ENCODE peak calls at places on chromosomes 12 and 14, in six cellular contexts. One of them, this sample, is unnamed.

GRCh38 chr12:107027304-107028053 is 40.5 kb upstream of the MTERF2 start:
- DNase-seq in naive thymus-derived CD4-positive, alpha-beta T cell: peak
- DNase-seq in CD8-positive, alpha-beta T cell: no peak
- DNase-seq in activated CD4-positive, alpha-beta T cell treated with anti-CD3 and anti-CD28 coated beads, Interleukin-2, amount 50 U/mL, for 1 hour: no peak
- DNase-seq in NCI-H748 treated with DMSO at 0.1 percent for 48 hours: no peak
- DNase-seq in mammary epithelial cell: peak
- DNase-seq in this sample: no peak

GRCh38 chr14:49194067-49194466 is 392.1 kb downstream of the RPS29 start:
- DNase-seq in mammary epithelial cell: no peak
- DNase-seq in NCI-H748 treated with DMSO at 0.1 percent for 48 hours: no peak
- DNase-seq in naive thymus-derived CD4-positive, alpha-beta T cell: no peak
- DNase-seq in CD8-positive, alpha-beta T cell: no peak
- DNase-seq in activated CD4-positive, alpha-beta T cell treated with anti-CD3 and anti-CD28 coated beads, Interleukin-2, amount 50 U/mL, for 1 hour: no peak
- DNase-seq in this sample: no peak

GRCh38 chr12:27644446-27644845 is 51.8 kb upstream of the REP15 start:
- DNase-seq in mammary epithelial cell: no peak
- DNase-seq in activated CD4-positive, alpha-beta T cell treated with anti-CD3 and anti-CD28 coated beads, Interleukin-2, amount 50 U/mL, for 1 hour: no peak
- DNase-seq in NCI-H748 treated with DMSO at 0.1 percent for 48 hours: no peak
- DNase-seq in CD8-positive, alpha-beta T cell: no peak
- DNase-seq in naive thymus-derived CD4-positive, alpha-beta T cell: no peak
- DNase-seq in this sample: no peak

GRCh38 chr14:96091149-96091693 is 52.1 kb downstream of the C14orf132 start:
- DNase-seq in CD8-positive, alpha-beta T cell: no peak
- DNase-seq in activated CD4-positive, alpha-beta T cell treated with anti-CD3 and anti-CD28 coated beads, Interleukin-2, amount 50 U/mL, for 1 hour: no peak
- DNase-seq in NCI-H748 treated with DMSO at 0.1 percent for 48 hours: no peak
- DNase-seq in naive thymus-derived CD4-positive, alpha-beta T cell: no peak
- DNase-seq in mammary epithelial cell: no peak
- DNase-seq in this sample: no peak

GRCh38 chr12:82682326-82682725 is 4.4 kb upstream of the TMTC2 start:
- DNase-seq in naive thymus-derived CD4-positive, alpha-beta T cell: no peak
- DNase-seq in activated CD4-positive, alpha-beta T cell treated with anti-CD3 and anti-CD28 coated beads, Interleukin-2, amount 50 U/mL, for 1 hour: no peak
- DNase-seq in NCI-H748 treated with DMSO at 0.1 percent for 48 hours: no peak
- DNase-seq in CD8-positive, alpha-beta T cell: no peak
- DNase-seq in mammary epithelial cell: no peak
- DNase-seq in this sample: no peak

GRCh38 chr14:34465069-34465859 is 3.2 kb upstream of the SPTSSA start:
- DNase-seq in activated CD4-positive, alpha-beta T cell treated with anti-CD3 and anti-CD28 coated beads, Interleukin-2, amount 50 U/mL, for 1 hour: no peak
- DNase-seq in NCI-H748 treated with DMSO at 0.1 percent for 48 hours: no peak
- DNase-seq in mammary epithelial cell: no peak
- DNase-seq in naive thymus-derived CD4-positive, alpha-beta T cell: no peak
- DNase-seq in CD8-positive, alpha-beta T cell: no peak
- DNase-seq in this sample: no peak

GRCh38 chr14:77036484-77037337 is 8.2 kb upstream of the IRF2BPL start:
- DNase-seq in CD8-positive, alpha-beta T cell: no peak
- DNase-seq in naive thymus-derived CD4-positive, alpha-beta T cell: no peak
- DNase-seq in activated CD4-positive, alpha-beta T cell treated with anti-CD3 and anti-CD28 coated beads, Interleukin-2, amount 50 U/mL, for 1 hour: no peak
- DNase-seq in mammary epithelial cell: no peak
- DNase-seq in NCI-H748 treated with DMSO at 0.1 percent for 48 hours: peak
- DNase-seq in this sample: no peak

GRCh38 chr12:114917307-114917706 is 233.3 kb upstream of the TBX3 start:
- DNase-seq in activated CD4-positive, alpha-beta T cell treated with anti-CD3 and anti-CD28 coated beads, Interleukin-2, amount 50 U/mL, for 1 hour: no peak
- DNase-seq in NCI-H748 treated with DMSO at 0.1 percent for 48 hours: no peak
- DNase-seq in mammary epithelial cell: no peak
- DNase-seq in CD8-positive, alpha-beta T cell: no peak
- DNase-seq in naive thymus-derived CD4-positive, alpha-beta T cell: no peak
- DNase-seq in this sample: no peak

GRCh38 chr12:59891180-59891579 is 295.4 kb downstream of the SLC16A7 start:
- DNase-seq in CD8-positive, alpha-beta T cell: no peak
- DNase-seq in NCI-H748 treated with DMSO at 0.1 percent for 48 hours: no peak
- DNase-seq in mammary epithelial cell: no peak
- DNase-seq in naive thymus-derived CD4-positive, alpha-beta T cell: no peak
- DNase-seq in activated CD4-positive, alpha-beta T cell treated with anti-CD3 and anti-CD28 coated beads, Interleukin-2, amount 50 U/mL, for 1 hour: no peak
- DNase-seq in this sample: no peak

GRCh38 chr12:73991138-73991537 is 546.5 kb upstream of the ATXN7L3B start:
- DNase-seq in activated CD4-positive, alpha-beta T cell treated with anti-CD3 and anti-CD28 coated beads, Interleukin-2, amount 50 U/mL, for 1 hour: no peak
- DNase-seq in CD8-positive, alpha-beta T cell: no peak
- DNase-seq in NCI-H748 treated with DMSO at 0.1 percent for 48 hours: no peak
- DNase-seq in naive thymus-derived CD4-positive, alpha-beta T cell: no peak
- DNase-seq in mammary epithelial cell: no peak
- DNase-seq in this sample: no peak

GRCh38 chr14:95303107-95303506 is 16.6 kb downstream of the CLMN start:
- DNase-seq in NCI-H748 treated with DMSO at 0.1 percent for 48 hours: no peak
- DNase-seq in activated CD4-positive, alpha-beta T cell treated with anti-CD3 and anti-CD28 coated beads, Interleukin-2, amount 50 U/mL, for 1 hour: no peak
- DNase-seq in CD8-positive, alpha-beta T cell: no peak
- DNase-seq in mammary epithelial cell: no peak
- DNase-seq in naive thymus-derived CD4-positive, alpha-beta T cell: no peak
- DNase-seq in this sample: no peak

GRCh38 chr12:51960488-51960887 is 9.0 kb downstream of the ACVR1B start:
- DNase-seq in naive thymus-derived CD4-positive, alpha-beta T cell: no peak
- DNase-seq in mammary epithelial cell: no peak
- DNase-seq in CD8-positive, alpha-beta T cell: no peak
- DNase-seq in NCI-H748 treated with DMSO at 0.1 percent for 48 hours: no peak
- DNase-seq in activated CD4-positive, alpha-beta T cell treated with anti-CD3 and anti-CD28 coated beads, Interleukin-2, amount 50 U/mL, for 1 hour: no peak
- DNase-seq in this sample: no peak

GRCh38 chr12:28710882-28711281 is 438.2 kb upstream of the FAR2 start:
- DNase-seq in NCI-H748 treated with DMSO at 0.1 percent for 48 hours: no peak
- DNase-seq in mammary epithelial cell: peak
- DNase-seq in CD8-positive, alpha-beta T cell: no peak
- DNase-seq in naive thymus-derived CD4-positive, alpha-beta T cell: no peak
- DNase-seq in activated CD4-positive, alpha-beta T cell treated with anti-CD3 and anti-CD28 coated beads, Interleukin-2, amount 50 U/mL, for 1 hour: no peak
- DNase-seq in this sample: no peak

GRCh38 chr14:96264850-96265249 is 8.8 kb downstream of the BDKRB1 start:
- DNase-seq in activated CD4-positive, alpha-beta T cell treated with anti-CD3 and anti-CD28 coated beads, Interleukin-2, amount 50 U/mL, for 1 hour: no peak
- DNase-seq in CD8-positive, alpha-beta T cell: no peak
- DNase-seq in NCI-H748 treated with DMSO at 0.1 percent for 48 hours: no peak
- DNase-seq in naive thymus-derived CD4-positive, alpha-beta T cell: no peak
- DNase-seq in mammary epithelial cell: no peak
- DNase-seq in this sample: no peak

GRCh38 chr14:68143341-68143807 is 323.8 kb downstream of the RAD51B start:
- DNase-seq in mammary epithelial cell: no peak
- DNase-seq in NCI-H748 treated with DMSO at 0.1 percent for 48 hours: no peak
- DNase-seq in naive thymus-derived CD4-positive, alpha-beta T cell: no peak
- DNase-seq in CD8-positive, alpha-beta T cell: no peak
- DNase-seq in activated CD4-positive, alpha-beta T cell treated with anti-CD3 and anti-CD28 coated beads, Interleukin-2, amount 50 U/mL, for 1 hour: no peak
- DNase-seq in this sample: peak

GRCh38 chr12:52789637-52790426 is 6.1 kb downstream of the KRT3 start:
- DNase-seq in NCI-H748 treated with DMSO at 0.1 percent for 48 hours: no peak
- DNase-seq in activated CD4-positive, alpha-beta T cell treated with anti-CD3 and anti-CD28 coated beads, Interleukin-2, amount 50 U/mL, for 1 hour: no peak
- DNase-seq in CD8-positive, alpha-beta T cell: no peak
- DNase-seq in mammary epithelial cell: no peak
- DNase-seq in naive thymus-derived CD4-positive, alpha-beta T cell: no peak
- DNase-seq in this sample: no peak

GRCh38 chr12:67482751-67483661 is 165.5 kb upstream of the DYRK2 start:
- DNase-seq in activated CD4-positive, alpha-beta T cell treated with anti-CD3 and anti-CD28 coated beads, Interleukin-2, amount 50 U/mL, for 1 hour: peak
- DNase-seq in mammary epithelial cell: peak
- DNase-seq in CD8-positive, alpha-beta T cell: peak
- DNase-seq in naive thymus-derived CD4-positive, alpha-beta T cell: peak
- DNase-seq in NCI-H748 treated with DMSO at 0.1 percent for 48 hours: peak
- DNase-seq in this sample: peak

GRCh38 chr12:91222746-91223145 is 40.1 kb upstream of the DCN start:
- DNase-seq in NCI-H748 treated with DMSO at 0.1 percent for 48 hours: no peak
- DNase-seq in activated CD4-positive, alpha-beta T cell treated with anti-CD3 and anti-CD28 coated beads, Interleukin-2, amount 50 U/mL, for 1 hour: no peak
- DNase-seq in naive thymus-derived CD4-positive, alpha-beta T cell: no peak
- DNase-seq in CD8-positive, alpha-beta T cell: no peak
- DNase-seq in mammary epithelial cell: peak
- DNase-seq in this sample: no peak

GRCh38 chr12:22729898-22730443 is 105.0 kb downstream of the ETNK1 start:
- DNase-seq in NCI-H748 treated with DMSO at 0.1 percent for 48 hours: no peak
- DNase-seq in activated CD4-positive, alpha-beta T cell treated with anti-CD3 and anti-CD28 coated beads, Interleukin-2, amount 50 U/mL, for 1 hour: no peak
- DNase-seq in naive thymus-derived CD4-positive, alpha-beta T cell: no peak
- DNase-seq in mammary epithelial cell: no peak
- DNase-seq in CD8-positive, alpha-beta T cell: no peak
- DNase-seq in this sample: no peak

GRCh38 chr14:52987042-52987441 is 36.2 kb upstream of the FERMT2 start:
- DNase-seq in activated CD4-positive, alpha-beta T cell treated with anti-CD3 and anti-CD28 coated beads, Interleukin-2, amount 50 U/mL, for 1 hour: no peak
- DNase-seq in naive thymus-derived CD4-positive, alpha-beta T cell: no peak
- DNase-seq in CD8-positive, alpha-beta T cell: no peak
- DNase-seq in NCI-H748 treated with DMSO at 0.1 percent for 48 hours: no peak
- DNase-seq in mammary epithelial cell: no peak
- DNase-seq in this sample: no peak

GRCh38 chr12:96522283-96522682 is 32.9 kb downstream of the CFAP54 start:
- DNase-seq in mammary epithelial cell: no peak
- DNase-seq in activated CD4-positive, alpha-beta T cell treated with anti-CD3 and anti-CD28 coated beads, Interleukin-2, amount 50 U/mL, for 1 hour: no peak
- DNase-seq in naive thymus-derived CD4-positive, alpha-beta T cell: no peak
- DNase-seq in CD8-positive, alpha-beta T cell: no peak
- DNase-seq in NCI-H748 treated with DMSO at 0.1 percent for 48 hours: no peak
- DNase-seq in this sample: no peak

GRCh38 chr14:31106768-31107167 is 80.6 kb upstream of the STRN3 start:
- DNase-seq in naive thymus-derived CD4-positive, alpha-beta T cell: no peak
- DNase-seq in CD8-positive, alpha-beta T cell: no peak
- DNase-seq in mammary epithelial cell: no peak
- DNase-seq in activated CD4-positive, alpha-beta T cell treated with anti-CD3 and anti-CD28 coated beads, Interleukin-2, amount 50 U/mL, for 1 hour: no peak
- DNase-seq in NCI-H748 treated with DMSO at 0.1 percent for 48 hours: no peak
- DNase-seq in this sample: no peak

GRCh38 chr12:127401005-127401404 is 866.0 kb upstream of the TMEM132C start:
- DNase-seq in naive thymus-derived CD4-positive, alpha-beta T cell: no peak
- DNase-seq in NCI-H748 treated with DMSO at 0.1 percent for 48 hours: no peak
- DNase-seq in CD8-positive, alpha-beta T cell: no peak
- DNase-seq in activated CD4-positive, alpha-beta T cell treated with anti-CD3 and anti-CD28 coated beads, Interleukin-2, amount 50 U/mL, for 1 hour: no peak
- DNase-seq in mammary epithelial cell: peak
- DNase-seq in this sample: no peak

GRCh38 chr14:53979141-53979673 is 22.6 kb upstream of the BMP4 start:
- DNase-seq in NCI-H748 treated with DMSO at 0.1 percent for 48 hours: no peak
- DNase-seq in mammary epithelial cell: no peak
- DNase-seq in naive thymus-derived CD4-positive, alpha-beta T cell: no peak
- DNase-seq in CD8-positive, alpha-beta T cell: no peak
- DNase-seq in activated CD4-positive, alpha-beta T cell treated with anti-CD3 and anti-CD28 coated beads, Interleukin-2, amount 50 U/mL, for 1 hour: no peak
- DNase-seq in this sample: no peak

GRCh38 chr12:107783406-107784376 is 9.2 kb downstream of the ASCL4 start:
- DNase-seq in CD8-positive, alpha-beta T cell: no peak
- DNase-seq in activated CD4-positive, alpha-beta T cell treated with anti-CD3 and anti-CD28 coated beads, Interleukin-2, amount 50 U/mL, for 1 hour: no peak
- DNase-seq in naive thymus-derived CD4-positive, alpha-beta T cell: no peak
- DNase-seq in NCI-H748 treated with DMSO at 0.1 percent for 48 hours: no peak
- DNase-seq in mammary epithelial cell: no peak
- DNase-seq in this sample: no peak

GRCh38 chr12:2451025-2451424 is 343.7 kb upstream of the FKBP4 start:
- DNase-seq in NCI-H748 treated with DMSO at 0.1 percent for 48 hours: no peak
- DNase-seq in CD8-positive, alpha-beta T cell: no peak
- DNase-seq in naive thymus-derived CD4-positive, alpha-beta T cell: no peak
- DNase-seq in mammary epithelial cell: no peak
- DNase-seq in activated CD4-positive, alpha-beta T cell treated with anti-CD3 and anti-CD28 coated beads, Interleukin-2, amount 50 U/mL, for 1 hour: no peak
- DNase-seq in this sample: no peak

GRCh38 chr12:89252284-89252683 is 100.0 kb downstream of the DUSP6 start:
- DNase-seq in NCI-H748 treated with DMSO at 0.1 percent for 48 hours: no peak
- DNase-seq in naive thymus-derived CD4-positive, alpha-beta T cell: no peak
- DNase-seq in activated CD4-positive, alpha-beta T cell treated with anti-CD3 and anti-CD28 coated beads, Interleukin-2, amount 50 U/mL, for 1 hour: no peak
- DNase-seq in mammary epithelial cell: peak
- DNase-seq in CD8-positive, alpha-beta T cell: no peak
- DNase-seq in this sample: no peak

GRCh38 chr12:100120355-100120754 is 22.3 kb downstream of the BLTP3B start:
- DNase-seq in mammary epithelial cell: no peak
- DNase-seq in NCI-H748 treated with DMSO at 0.1 percent for 48 hours: no peak
- DNase-seq in activated CD4-positive, alpha-beta T cell treated with anti-CD3 and anti-CD28 coated beads, Interleukin-2, amount 50 U/mL, for 1 hour: no peak
- DNase-seq in naive thymus-derived CD4-positive, alpha-beta T cell: no peak
- DNase-seq in CD8-positive, alpha-beta T cell: no peak
- DNase-seq in this sample: no peak

GRCh38 chr14:95137804-95138167 is 19.5 kb downstream of the DICER1 start:
- DNase-seq in mammary epithelial cell: no peak
- DNase-seq in CD8-positive, alpha-beta T cell: no peak
- DNase-seq in naive thymus-derived CD4-positive, alpha-beta T cell: no peak
- DNase-seq in NCI-H748 treated with DMSO at 0.1 percent for 48 hours: no peak
- DNase-seq in activated CD4-positive, alpha-beta T cell treated with anti-CD3 and anti-CD28 coated beads, Interleukin-2, amount 50 U/mL, for 1 hour: no peak
- DNase-seq in this sample: no peak

GRCh38 chr14:96384053-96384452 is 7.9 kb upstream of the AK7 start:
- DNase-seq in CD8-positive, alpha-beta T cell: no peak
- DNase-seq in naive thymus-derived CD4-positive, alpha-beta T cell: no peak
- DNase-seq in activated CD4-positive, alpha-beta T cell treated with anti-CD3 and anti-CD28 coated beads, Interleukin-2, amount 50 U/mL, for 1 hour: no peak
- DNase-seq in NCI-H748 treated with DMSO at 0.1 percent for 48 hours: no peak
- DNase-seq in mammary epithelial cell: no peak
- DNase-seq in this sample: no peak

GRCh38 chr12:57765003-57765697 is 1.7 kb downstream of the CYP27B1 start:
- DNase-seq in mammary epithelial cell: peak
- DNase-seq in CD8-positive, alpha-beta T cell: peak
- DNase-seq in NCI-H748 treated with DMSO at 0.1 percent for 48 hours: no peak
- DNase-seq in activated CD4-positive, alpha-beta T cell treated with anti-CD3 and anti-CD28 coated beads, Interleukin-2, amount 50 U/mL, for 1 hour: peak
- DNase-seq in naive thymus-derived CD4-positive, alpha-beta T cell: peak
- DNase-seq in this sample: no peak

GRCh38 chr12:27975222-27976136 is 2.9 kb upstream of the PTHLH start:
- DNase-seq in CD8-positive, alpha-beta T cell: no peak
- DNase-seq in mammary epithelial cell: no peak
- DNase-seq in activated CD4-positive, alpha-beta T cell treated with anti-CD3 and anti-CD28 coated beads, Interleukin-2, amount 50 U/mL, for 1 hour: no peak
- DNase-seq in NCI-H748 treated with DMSO at 0.1 percent for 48 hours: no peak
- DNase-seq in naive thymus-derived CD4-positive, alpha-beta T cell: no peak
- DNase-seq in this sample: no peak

GRCh38 chr14:84029720-84030119 is 1500.2 kb upstream of the FLRT2 start:
- DNase-seq in NCI-H748 treated with DMSO at 0.1 percent for 48 hours: no peak
- DNase-seq in naive thymus-derived CD4-positive, alpha-beta T cell: no peak
- DNase-seq in activated CD4-positive, alpha-beta T cell treated with anti-CD3 and anti-CD28 coated beads, Interleukin-2, amount 50 U/mL, for 1 hour: no peak
- DNase-seq in CD8-positive, alpha-beta T cell: no peak
- DNase-seq in mammary epithelial cell: no peak
- DNase-seq in this sample: no peak

GRCh38 chr12:108302471-108303311 is 36.4 kb downstream of the CMKLR1 start:
- DNase-seq in activated CD4-positive, alpha-beta T cell treated with anti-CD3 and anti-CD28 coated beads, Interleukin-2, amount 50 U/mL, for 1 hour: no peak
- DNase-seq in NCI-H748 treated with DMSO at 0.1 percent for 48 hours: no peak
- DNase-seq in mammary epithelial cell: no peak
- DNase-seq in naive thymus-derived CD4-positive, alpha-beta T cell: no peak
- DNase-seq in CD8-positive, alpha-beta T cell: no peak
- DNase-seq in this sample: no peak

GRCh38 chr14:20560961-20561360 is at the start of gene RNASE9:
- DNase-seq in CD8-positive, alpha-beta T cell: no peak
- DNase-seq in NCI-H748 treated with DMSO at 0.1 percent for 48 hours: no peak
- DNase-seq in naive thymus-derived CD4-positive, alpha-beta T cell: no peak
- DNase-seq in mammary epithelial cell: no peak
- DNase-seq in activated CD4-positive, alpha-beta T cell treated with anti-CD3 and anti-CD28 coated beads, Interleukin-2, amount 50 U/mL, for 1 hour: no peak
- DNase-seq in this sample: no peak

GRCh38 chr12:14308516-14308915 is 57.0 kb upstream of the ATF7IP start:
- DNase-seq in activated CD4-positive, alpha-beta T cell treated with anti-CD3 and anti-CD28 coated beads, Interleukin-2, amount 50 U/mL, for 1 hour: no peak
- DNase-seq in mammary epithelial cell: no peak
- DNase-seq in NCI-H748 treated with DMSO at 0.1 percent for 48 hours: no peak
- DNase-seq in CD8-positive, alpha-beta T cell: no peak
- DNase-seq in naive thymus-derived CD4-positive, alpha-beta T cell: no peak
- DNase-seq in this sample: no peak

GRCh38 chr12:72075891-72076557 is 137.4 kb downstream of the TPH2 start:
- DNase-seq in activated CD4-positive, alpha-beta T cell treated with anti-CD3 and anti-CD28 coated beads, Interleukin-2, amount 50 U/mL, for 1 hour: no peak
- DNase-seq in mammary epithelial cell: no peak
- DNase-seq in naive thymus-derived CD4-positive, alpha-beta T cell: no peak
- DNase-seq in CD8-positive, alpha-beta T cell: no peak
- DNase-seq in NCI-H748 treated with DMSO at 0.1 percent for 48 hours: no peak
- DNase-seq in this sample: no peak